ENCODE peak calls at places on chromosome 13, in five cellular contexts. B is NT2/D1, G is kidney, S is mesenchymal stem cell, V is PC-3. J is an unnamed sample.

GRCh38 chr13:84563611-84564010 is 681.3 kb upstream of the SLITRK1 start:
- DNase-seq in G (no peak), V (no peak), S (no peak), B (no peak), J (no peak)

GRCh38 chr13:42544246-42544915 is 29.6 kb upstream of the TNFSF11 start:
- DNase-seq in B (no peak), S (peak), G (no peak), V (no peak), J (no peak)

GRCh38 chr13:39417131-39417530 is 185.9 kb downstream of the LHFPL6 start:
- DNase-seq in B (no peak), V (no peak), S (peak), G (no peak), J (peak)

GRCh38 chr13:19668778-19669177 is 35.3 kb downstream of the MPHOSPH8 start:
- DNase-seq in V (no peak), G (no peak), B (no peak), S (no peak), J (no peak)

GRCh38 chr13:96958286-96958891 is 35.9 kb downstream of the OXGR1 start:
- DNase-seq in V (peak), B (peak), S (peak), G (no peak), J (peak)

GRCh38 chr13:61192826-61193225 is 222.8 kb downstream of the PCDH20 start:
- DNase-seq in V (no peak), B (no peak), G (no peak), S (no peak), J (no peak)

GRCh38 chr13:99218969-99219368 is 18.3 kb downstream of the UBAC2 start:
- DNase-seq in B (no peak), S (no peak), V (no peak), G (no peak), J (no peak)

GRCh38 chr13:80716610-80717081 is 375.7 kb upstream of the SPRY2 start:
- DNase-seq in S (peak), B (peak), V (no peak), G (no peak), J (no peak)

GRCh38 chr13:101925731-101926130 is 473.3 kb downstream of the ITGBL1 start:
- DNase-seq in G (no peak), B (no peak), S (no peak), V (no peak), J (peak)

GRCh38 chr13:37595162-37595561 is 3.4 kb downstream of the POSTN start:
- DNase-seq in V (no peak), B (peak), G (no peak), S (peak), J (no peak)

GRCh38 chr13:78187781-78188180 is 269.1 kb upstream of the EDNRB start:
- DNase-seq in G (no peak), V (no peak), S (no peak), B (no peak), J (no peak)

GRCh38 chr13:93559718-93560117 is 333.1 kb downstream of the GPC6 start:
- DNase-seq in G (no peak), V (peak), S (peak), B (no peak), J (no peak)

GRCh38 chr13:98089826-98090225 is 53.1 kb upstream of the FARP1 start:
- DNase-seq in B (no peak), V (no peak), S (no peak), G (no peak), J (no peak)

GRCh38 chr13:32225494-32225931 is 89.7 kb downstream of the ZAR1L start:
- DNase-seq in V (no peak), G (no peak), S (peak), B (peak), J (no peak)

GRCh38 chr13:99496322-99497142 is 4.7 kb upstream of the TM9SF2 start:
- DNase-seq in S (peak), G (peak), B (no peak), V (no peak), J (no peak)

GRCh38 chr13:45967589-45967988 is 85.0 kb downstream of the ZC3H13 start:
- DNase-seq in S (no peak), G (no peak), V (no peak), B (no peak), J (no peak)

GRCh38 chr13:20489185-20489820 is 36.4 kb downstream of the CRYL1 start:
- DNase-seq in B (no peak), G (no peak), S (peak), V (peak), J (no peak)

GRCh38 chr13:98738213-98738612 is 14.3 kb downstream of the SLC15A1 start:
- DNase-seq in G (no peak), S (no peak), B (peak), V (no peak), J (no peak)

GRCh38 chr13:45454204-45454603 is 10.5 kb upstream of the COG3 start:
- DNase-seq in G (no peak), B (no peak), S (no peak), V (no peak), J (no peak)

GRCh38 chr13:40667622-40667978 is 1.2 kb upstream of the FOXO1 start:
- DNase-seq in V (no peak), B (no peak), S (no peak), G (no peak), J (peak)

GRCh38 chr13:47211106-47211505 is 314.3 kb upstream of the HTR2A start:
- DNase-seq in B (peak), G (no peak), S (peak), V (peak), J (no peak)

GRCh38 chr13:86846501-86846900 is 824.7 kb upstream of the SLITRK5 start:
- DNase-seq in S (peak), G (no peak), B (no peak), V (no peak), J (no peak)

GRCh38 chr13:60139272-60139671 is 24.5 kb downstream of the DIAPH3 start:
- DNase-seq in B (no peak), V (peak), G (no peak), S (no peak), J (no peak)

GRCh38 chr13:69856331-69856730 is 251.3 kb upstream of the ATXN8OS start:
- DNase-seq in V (peak), S (no peak), B (no peak), G (no peak), J (peak)

GRCh38 chr13:69585656-69586055 is 522.0 kb upstream of the ATXN8OS start:
- DNase-seq in S (peak), V (peak), B (no peak), G (no peak), J (no peak)

GRCh38 chr13:73661687-73662425 is 472.3 kb downstream of the KLF12 start:
- DNase-seq in G (peak), B (no peak), S (no peak), V (no peak), J (no peak)

GRCh38 chr13:23081246-23081645 is 99.5 kb upstream of the SGCG start:
- DNase-seq in G (no peak), V (no peak), B (no peak), S (no peak), J (no peak)

GRCh38 chr13:110468986-110469495 is 92.5 kb downstream of the RAB20 start:
- DNase-seq in B (no peak), G (peak), V (no peak), S (no peak), J (no peak)

GRCh38 chr13:32905063-32905863 is 111.0 kb upstream of the KL start:
- DNase-seq in B (no peak), V (peak), S (no peak), G (no peak), J (no peak)

GRCh38 chr13:105579821-105580707 is 955.4 kb downstream of the EFNB2 start:
- DNase-seq in B (no peak), S (no peak), V (peak), G (no peak), J (no peak)

DNA sequence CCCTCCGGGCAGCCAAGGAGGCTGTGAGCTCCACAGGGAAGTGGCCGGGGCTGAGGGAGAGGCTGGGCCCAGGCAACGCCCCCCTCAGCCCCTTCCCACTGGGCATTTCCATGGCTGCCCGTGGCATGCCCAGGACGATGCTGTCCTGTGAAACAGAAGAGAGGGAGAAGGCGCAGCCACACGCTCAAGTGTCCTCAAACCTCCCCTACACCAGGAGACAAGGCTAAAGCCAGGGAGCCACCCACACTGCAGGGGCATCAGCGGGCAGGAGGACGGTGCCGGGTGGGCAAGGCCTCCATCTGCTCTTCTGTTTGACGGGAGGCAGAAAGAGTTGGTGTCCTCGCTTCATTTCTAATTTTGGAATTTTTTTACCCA is 14.2 kb upstream of the PROZ start:
- DNase-seq in G (peak), S (no peak), V (no peak), B (no peak), J (no peak)
- H3K9ac ChIP-seq in G (no peak), S (no peak), V (no peak), B (no peak), J (no peak)

DNA sequence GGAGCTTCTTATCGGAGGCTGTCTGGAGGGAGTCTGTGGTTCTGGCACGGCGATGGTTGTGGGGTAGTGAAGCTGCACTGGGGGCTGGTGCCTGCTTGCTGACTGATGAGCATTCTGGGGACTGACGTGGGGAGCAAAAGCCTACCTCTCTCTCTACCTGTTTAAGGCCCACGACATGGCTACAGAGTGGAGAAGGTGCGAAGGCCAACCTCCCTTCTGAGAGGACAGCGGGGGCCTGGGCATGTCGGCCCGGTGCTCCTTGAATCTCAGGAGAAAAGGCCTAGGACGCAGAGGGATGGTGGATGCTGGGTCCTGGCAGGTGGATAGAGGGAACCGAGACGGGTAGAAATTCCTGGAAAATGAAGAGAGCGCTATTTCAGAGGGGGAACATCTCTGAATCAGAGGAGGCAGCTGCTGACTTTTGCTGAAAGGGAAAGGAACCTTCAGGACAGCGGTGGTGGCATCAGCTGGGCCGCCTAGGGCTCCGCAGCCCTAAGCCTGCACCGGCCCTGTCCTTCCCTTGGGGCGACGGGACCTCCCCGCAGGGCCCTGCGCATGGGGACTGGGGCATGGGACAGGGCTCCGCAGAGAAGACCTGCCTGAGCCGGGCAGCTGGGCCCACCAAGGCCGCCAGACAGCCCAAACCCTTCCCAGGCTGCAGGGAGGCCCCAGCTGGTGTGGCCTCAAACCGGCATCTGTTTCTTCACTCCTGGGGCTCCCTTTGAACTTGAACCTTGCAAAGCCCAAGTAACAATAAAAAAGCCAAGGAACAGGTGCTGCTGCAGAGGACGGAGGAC is 35.0 kb upstream of the MEDAG start:
- DNase-seq in G (no peak), V (no peak), B (no peak), S (no peak), J (no peak)
- H3K9ac ChIP-seq in G (no peak), V (no peak), B (peak), S (peak), J (no peak)

GRCh38 chr13:100630564-100630963 is 42.0 kb upstream of the GGACT start:
- DNase-seq in V (no peak), B (peak), S (no peak), G (no peak), J (peak)
- H3K9ac ChIP-seq in V (no peak), B (no peak), S (no peak), G (no peak), J (no peak)

GRCh38 chr13:24147570-24147963 is 13.0 kb upstream of the SPATA13 start:
- DNase-seq in S (no peak), B (no peak), G (no peak), V (no peak), J (no peak)
- H3K9ac ChIP-seq in S (no peak), B (no peak), G (no peak), V (peak), J (no peak)

DNA sequence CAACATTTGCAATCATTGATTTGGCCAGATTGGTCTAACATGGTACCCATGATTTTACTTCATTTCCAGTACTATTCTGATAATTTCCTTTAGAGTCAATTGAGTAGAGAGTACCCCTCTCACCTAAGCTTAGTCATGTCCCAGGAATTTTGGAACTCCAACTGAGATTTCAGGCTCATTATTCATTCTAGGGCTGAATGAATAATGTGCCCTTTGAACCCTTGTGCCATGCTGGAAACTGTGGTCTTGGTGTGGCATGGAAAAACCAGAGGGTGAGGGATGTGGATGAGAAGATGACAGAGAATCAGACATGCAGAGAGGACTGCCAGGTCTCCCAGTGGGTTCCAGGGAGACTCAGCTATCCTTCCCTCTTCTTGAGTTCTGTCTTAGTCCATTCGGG is 30.2 kb downstream of the ITM2B start:
- DNase-seq in S (no peak), G (no peak), V (peak), B (peak), J (no peak)
- H3K9ac ChIP-seq in S (no peak), G (no peak), V (no peak), B (no peak), J (no peak)

GRCh38 chr13:49690133-49690989 is 925 bp downstream of the EBPL start:
- DNase-seq in S (peak), B (no peak), G (no peak), V (peak), J (no peak)
- H3K9ac ChIP-seq in S (peak), B (peak), G (no peak), V (peak), J (peak)

GRCh38 chr13:28049880-28050871 is 50.2 kb downstream of the FLT3 start:
- DNase-seq in S (no peak), V (no peak), G (no peak), B (peak), J (no peak)
- H3K9ac ChIP-seq in S (no peak), V (no peak), G (no peak), B (no peak), J (no peak)

GRCh38 chr13:43626994-43627393 is 159.8 kb downstream of the ENOX1 start:
- DNase-seq in G (no peak), B (no peak), V (no peak), S (no peak), J (no peak)
- H3K9ac ChIP-seq in G (no peak), B (no peak), V (no peak), S (no peak), J (no peak)

DNA sequence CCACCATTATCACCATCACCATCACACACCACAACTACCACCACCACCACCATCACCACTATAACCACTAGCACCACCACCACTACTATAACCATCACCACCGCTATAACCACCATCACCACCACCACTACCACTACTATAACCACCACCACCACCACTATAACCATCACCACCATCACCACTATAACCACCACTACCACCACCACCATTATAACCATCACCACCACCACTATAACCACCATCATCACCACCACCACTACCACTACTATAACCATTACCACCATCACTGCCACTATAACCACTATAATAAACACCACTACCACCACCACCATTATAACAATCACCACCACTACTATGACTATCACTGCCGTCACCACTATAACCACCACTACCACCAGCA is 173.2 kb downstream of the DCLK1 start:
- DNase-seq in G (no peak), S (no peak), V (no peak), B (no peak), J (no peak)
- H3K9ac ChIP-seq in G (no peak), S (no peak), V (no peak), B (no peak), J (no peak)

GRCh38 chr13:114101831-114102520 is 30.4 kb downstream of the RASA3 start:
- DNase-seq in V (no peak), G (peak), S (peak), B (no peak), J (no peak)
- H3K9ac ChIP-seq in V (no peak), G (no peak), S (peak), B (no peak), J (no peak)

J was measured in neural progenitor cell.